ENCODE peak calls at places on chromosomes 4 and X, in nine cellular contexts. W is Panc1, M is SK-N-SH, V is foreskin fibroblast, T is tibial artery, S is upper lobe of right lung, Z is endodermal cell, X is kidney epithelial cell, Y is A549. O is an unnamed sample.

GRCh38 chr4:188903995-188904394 is 764.8 kb downstream of the TRIML1 start:
- DNase-seq in S (no peak), X (no peak), V (no peak), T (no peak), M (no peak), W (no peak), Y (no peak), Z (no peak), O (no peak)

GRCh38 chrX:23505531-23506303 is 161.6 kb upstream of the PRDX4 start:
- DNase-seq in Z (peak), M (no peak), S (no peak), Y (no peak), X (no peak), W (no peak), V (no peak), T (no peak), O (no peak)

GRCh38 chr4:128811571-128812359 is 2.3 kb downstream of the JADE1 start:
- DNase-seq in T (peak), Y (peak), M (peak), X (no peak), V (peak), S (peak), Z (peak), W (no peak), O (peak)

GRCh38 chrX:85611926-85612325 is 232.5 kb upstream of the POF1B start:
- DNase-seq in M (peak), X (no peak), Y (peak), T (no peak), V (peak), Z (no peak), S (no peak), W (no peak), O (no peak)

GRCh38 chr4:54159543-54159942 is 59.6 kb downstream of the GSX2 start:
- DNase-seq in M (no peak), V (no peak), T (no peak), Y (no peak), Z (no peak), W (no peak), S (no peak), X (no peak), O (no peak)

GRCh38 chr4:148790691-148791090 is 348.5 kb upstream of the NR3C2 start:
- DNase-seq in Z (no peak), S (no peak), M (no peak), X (peak), V (no peak), W (no peak), T (no peak), Y (no peak), O (no peak)

GRCh38 chrX:83508006-83508405 is at the start of gene POU3F4:
- DNase-seq in Z (peak), V (no peak), Y (no peak), M (no peak), X (no peak), S (peak), W (no peak), T (no peak), O (no peak)

GRCh38 chrX:104324871-104325585 is 70.3 kb upstream of the ESX1 start:
- DNase-seq in V (peak), X (no peak), T (no peak), W (no peak), Z (no peak), S (no peak), Y (no peak), M (no peak), O (no peak)

GRCh38 chrX:96027363-96027894 is 657.2 kb upstream of the DIAPH2 start:
- DNase-seq in W (no peak), T (no peak), V (peak), X (no peak), S (no peak), Z (no peak), M (no peak), Y (no peak), O (no peak)

GRCh38 chrX:56812515-56813105 is 83.6 kb downstream of the NBDY start:
- DNase-seq in Z (peak), Y (no peak), X (no peak), T (no peak), M (no peak), S (no peak), V (no peak), W (no peak), O (no peak)

GRCh38 chrX:17328837-17329236 is 46.2 kb upstream of the NHS start:
- DNase-seq in S (no peak), W (no peak), Z (no peak), M (no peak), T (no peak), Y (no peak), X (no peak), V (no peak), O (no peak)

DNA sequence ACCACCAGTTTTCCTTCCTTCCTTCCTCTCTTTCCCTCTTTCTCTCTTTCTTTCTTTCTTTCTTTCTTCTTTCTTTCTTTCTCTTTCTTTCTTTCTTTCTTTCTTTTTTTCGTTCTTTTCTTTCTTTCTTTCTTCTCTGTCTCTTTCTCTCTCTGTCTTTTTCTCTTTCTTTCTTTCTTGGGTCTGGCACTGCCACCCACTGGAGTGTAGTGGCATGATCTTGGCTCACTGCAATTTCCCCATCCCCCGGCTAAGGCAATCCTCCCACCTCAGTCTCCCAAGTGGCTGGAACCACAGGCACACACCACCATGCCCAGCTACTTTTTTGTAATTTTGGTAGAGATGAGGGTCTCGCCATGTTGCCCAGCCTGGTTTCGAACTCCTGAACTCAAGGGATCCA is 51.6 kb upstream of the NHS start:
- DNase-seq in M (no peak), Y (no peak), Z (no peak), X (no peak), S (no peak), T (no peak), V (no peak), W (no peak), O (no peak)
- TF ChIP-seq CTCF in M (no peak), Y (no peak), Z (peak), X (no peak), S (no peak), T (no peak), V (no peak), W (no peak), O (no peak)

GRCh38 chrX:15929231-15929630 is 74.6 kb upstream of the AP1S2 start:
- DNase-seq in X (no peak), Z (no peak), M (no peak), Y (no peak), V (no peak), W (no peak), S (no peak), T (no peak), O (no peak)

GRCh38 chrX:15931362-15931761 is 76.7 kb upstream of the AP1S2 start:
- DNase-seq in S (no peak), Y (no peak), W (no peak), M (no peak), Z (no peak), X (no peak), T (no peak), V (no peak), O (no peak)

GRCh38 chrX:15926622-15927021 is 72.0 kb upstream of the AP1S2 start:
- DNase-seq in X (no peak), Z (no peak), T (no peak), M (no peak), V (no peak), W (no peak), Y (no peak), S (no peak), O (no peak)

GRCh38 chrX:15930585-15930984 is 76.0 kb upstream of the AP1S2 start:
- DNase-seq in M (peak), W (no peak), Y (peak), S (no peak), T (no peak), X (peak), V (peak), Z (no peak), O (no peak)
- TF ChIP-seq CTCF in M (peak), W (no peak), Y (peak), S (no peak), T (no peak), X (peak), V (peak), Z (peak), O (no peak)

DNA sequence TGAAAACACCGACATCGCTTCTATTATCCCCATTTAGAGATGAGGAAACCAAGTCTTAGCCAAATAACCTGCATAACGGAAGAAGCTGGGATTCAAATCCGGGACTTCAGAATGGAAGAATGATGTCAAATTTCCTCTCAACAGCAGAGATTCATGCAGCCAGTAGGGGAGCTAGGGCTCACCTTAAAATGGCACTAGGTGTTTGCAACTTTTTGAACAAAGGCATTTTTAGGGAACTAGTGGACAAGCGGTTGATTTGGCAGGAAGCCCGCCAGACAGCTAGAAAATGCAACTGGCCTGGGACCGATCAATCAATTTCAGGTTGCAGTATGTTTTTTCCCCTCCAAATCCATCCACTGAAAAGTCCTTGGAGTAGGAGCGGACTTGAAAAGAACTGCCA is 224.2 kb downstream of the PTTG2 start:
- DNase-seq in V (peak), Z (no peak), W (no peak), Y (no peak), X (no peak), S (no peak), T (no peak), M (no peak), O (no peak)
- TF ChIP-seq CTCF in V (peak), Z (peak), W (peak), Y (no peak), X (no peak), S (peak), T (no peak), M (peak), O (peak)

GRCh38 chrX:154370300-154370881 is 4.0 kb downstream of the FLNA start:
- DNase-seq in T (no peak), Y (no peak), S (no peak), X (no peak), M (peak), V (peak), W (no peak), Z (no peak), O (no peak)

GRCh38 chrX:154369453-154370299 is 4.8 kb downstream of the FLNA start:
- DNase-seq in S (peak), Z (peak), M (peak), Y (peak), V (peak), T (peak), X (peak), W (peak), O (peak)

GRCh38 chrX:154371771-154372300 is 2.6 kb downstream of the FLNA start:
- DNase-seq in S (no peak), X (no peak), W (no peak), M (no peak), Z (no peak), T (no peak), V (no peak), Y (peak), O (no peak)

GRCh38 chrX:154372612-154373022 is 1.8 kb downstream of the FLNA start:
- DNase-seq in M (no peak), S (no peak), Y (peak), V (no peak), X (peak), W (no peak), T (no peak), Z (no peak), O (no peak)

DNA sequence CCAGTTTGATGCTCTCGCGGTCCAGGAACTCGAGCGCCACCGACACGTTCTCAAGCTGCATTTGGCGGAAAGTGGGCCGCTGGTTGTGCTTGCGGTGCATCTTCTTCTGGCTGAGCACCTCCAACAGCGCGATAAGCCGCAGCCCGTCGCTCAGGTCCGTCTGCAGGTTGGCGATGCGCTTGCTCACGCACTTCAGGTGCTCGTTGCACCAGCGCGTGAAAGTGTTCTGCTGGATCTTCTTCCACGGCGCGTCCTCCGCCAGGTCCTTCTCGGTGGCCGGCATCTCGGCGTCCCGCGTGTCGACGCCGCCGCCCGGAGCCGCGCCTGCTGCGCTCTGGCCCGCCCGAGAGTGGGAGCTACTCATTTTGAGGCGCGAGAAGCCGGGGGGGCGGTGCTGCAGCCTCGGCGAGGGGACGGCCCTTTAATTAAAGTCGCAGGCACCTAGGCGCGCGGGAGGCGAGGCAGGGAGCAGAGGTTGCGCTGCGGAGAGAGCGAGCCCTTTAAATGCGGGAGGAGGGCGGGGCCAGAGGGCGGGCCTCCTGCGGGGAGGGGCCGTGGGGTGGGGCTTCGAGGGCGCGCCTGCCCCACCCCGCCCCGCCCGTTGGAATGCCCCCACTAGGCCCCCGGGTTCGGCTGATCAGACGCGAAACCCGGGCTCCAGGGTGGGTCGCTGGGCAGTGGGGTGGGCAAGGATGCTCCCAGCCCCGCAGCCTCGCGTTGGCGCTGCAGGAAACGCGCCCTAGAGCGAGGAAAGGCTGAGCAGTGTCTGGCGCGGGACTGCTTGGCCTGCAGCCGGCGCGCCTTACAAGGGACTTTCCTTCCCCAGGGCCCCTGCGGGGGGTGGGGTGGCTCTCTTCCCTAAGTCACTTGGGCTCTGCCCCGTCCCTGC is 3.3 kb downstream of the FLNA start:
- DNase-seq in W (peak), Z (peak), S (peak), Y (peak), M (peak), V (peak), X (peak), T (peak), O (peak)
- TF ChIP-seq CTCF in W (no peak), Z (no peak), S (no peak), Y (no peak), M (no peak), V (no peak), X (no peak), T (no peak), O (no peak)

GRCh38 chr4:1489639-1489995 is 83.4 kb upstream of the NKX1-1 start:
- DNase-seq in X (no peak), W (no peak), Z (no peak), M (no peak), T (peak), S (peak), V (no peak), Y (no peak), O (no peak)
- TF ChIP-seq CTCF in X (no peak), W (no peak), Z (no peak), M (no peak), T (no peak), S (no peak), V (no peak), Y (no peak), O (no peak)

GRCh38 chr4:8302331-8302730 is 32.8 kb downstream of the HTRA3 start:
- DNase-seq in W (no peak), Y (no peak), Z (peak), M (no peak), X (no peak), T (peak), S (no peak), V (no peak), O (peak)
- TF ChIP-seq CTCF in W (no peak), Y (no peak), Z (no peak), M (no peak), X (no peak), T (no peak), S (no peak), V (no peak), O (no peak)